ENCODE peak calls at places on chromosomes 12 and 14, in six cellular contexts. One of them, this sample, is unnamed.
A peak's percentile ranks its signal among the peaks of the same experiment; 100 is the strongest.

GRCh38 chr12:34335819-34336262 is 313.5 kb downstream of the ALG10 start:
- DNase-seq in GM12878: no peak
- DNase-seq in HepG2: no peak
- DNase-seq in Peyer's patch: no peak
- DNase-seq in ovary: no peak
- DNase-seq in IMR-90: no peak
- DNase-seq in this sample: no peak

GRCh38 chr14:100384819-100385813 is 62.0 kb downstream of the SLC25A47 start:
- DNase-seq in ovary: no peak
- DNase-seq in HepG2: peak; percentile 40
- DNase-seq in Peyer's patch: no peak
- DNase-seq in IMR-90: peak; percentile 81
- DNase-seq in GM12878: no peak
- DNase-seq in this sample: peak; percentile 65

GRCh38 chr14:55605793-55606192 is 25.8 kb downstream of the KTN1 start:
- DNase-seq in ovary: no peak
- DNase-seq in HepG2: peak; percentile 62
- DNase-seq in GM12878: no peak
- DNase-seq in IMR-90: no peak
- DNase-seq in Peyer's patch: no peak
- DNase-seq in this sample: no peak

GRCh38 chr12:88208661-88209060 is 66.6 kb downstream of the TMTC3 start:
- DNase-seq in HepG2: no peak
- DNase-seq in ovary: no peak
- DNase-seq in GM12878: no peak
- DNase-seq in IMR-90: no peak
- DNase-seq in Peyer's patch: no peak
- DNase-seq in this sample: no peak

GRCh38 chr12:32087301-32087700 is 19.3 kb upstream of the BICD1 start:
- DNase-seq in ovary: no peak
- DNase-seq in Peyer's patch: no peak
- DNase-seq in GM12878: no peak
- DNase-seq in HepG2: no peak
- DNase-seq in IMR-90: no peak
- DNase-seq in this sample: no peak

GRCh38 chr14:100856056-100856950 is 30.4 kb downstream of the MEG3 start:
- DNase-seq in ovary: peak; percentile 34
- DNase-seq in IMR-90: no peak
- DNase-seq in HepG2: no peak
- DNase-seq in GM12878: no peak
- DNase-seq in Peyer's patch: no peak
- DNase-seq in this sample: no peak

GRCh38 chr12:52573306-52573705 is 337 bp downstream of the KRT74 start:
- DNase-seq in Peyer's patch: no peak
- DNase-seq in ovary: no peak
- DNase-seq in IMR-90: no peak
- DNase-seq in HepG2: no peak
- DNase-seq in GM12878: no peak
- DNase-seq in this sample: no peak

GRCh38 chr12:48185181-48185919 is 1.9 kb downstream of the CCDC184 start:
- DNase-seq in IMR-90: no peak
- DNase-seq in GM12878: no peak
- DNase-seq in HepG2: no peak
- DNase-seq in Peyer's patch: no peak
- DNase-seq in ovary: no peak
- DNase-seq in this sample: no peak

GRCh38 chr12:109443794-109444193 is 33.3 kb downstream of the KCTD10 start:
- DNase-seq in Peyer's patch: no peak
- DNase-seq in GM12878: no peak
- DNase-seq in ovary: no peak
- DNase-seq in HepG2: no peak
- DNase-seq in IMR-90: no peak
- DNase-seq in this sample: no peak

GRCh38 chr14:74804219-74804825 is 41.2 kb downstream of the YLPM1 start:
- DNase-seq in Peyer's patch: no peak
- DNase-seq in HepG2: peak; percentile 26
- DNase-seq in GM12878: no peak
- DNase-seq in IMR-90: peak; percentile 70
- DNase-seq in ovary: peak; percentile 53
- DNase-seq in this sample: peak; percentile 37

GRCh38 chr12:132161796-132162507 is 17.7 kb downstream of the NOC4L start:
- DNase-seq in ovary: no peak
- DNase-seq in IMR-90: no peak
- DNase-seq in HepG2: no peak
- DNase-seq in Peyer's patch: no peak
- DNase-seq in GM12878: no peak
- DNase-seq in this sample: no peak

GRCh38 chr12:79782197-79782890 is 91.6 kb upstream of the PAWR start:
- DNase-seq in IMR-90: peak; percentile 72
- DNase-seq in ovary: no peak
- DNase-seq in Peyer's patch: no peak
- DNase-seq in HepG2: no peak
- DNase-seq in GM12878: no peak
- DNase-seq in this sample: no peak

GRCh38 chr14:80567905-80568512 is 356.7 kb upstream of the DIO2 start:
- DNase-seq in GM12878: no peak
- DNase-seq in ovary: no peak
- DNase-seq in Peyer's patch: no peak
- DNase-seq in IMR-90: peak; percentile 68
- DNase-seq in HepG2: no peak
- DNase-seq in this sample: peak; percentile 50

GRCh38 chr12:114918535-114919233 is 234.7 kb upstream of the TBX3 start:
- DNase-seq in ovary: no peak
- DNase-seq in GM12878: no peak
- DNase-seq in Peyer's patch: no peak
- DNase-seq in HepG2: peak; percentile 93
- DNase-seq in IMR-90: peak; percentile 72
- DNase-seq in this sample: peak; percentile 90

GRCh38 chr14:22551597-22551982 is 37.4 kb downstream of the DAD1 start:
- DNase-seq in Peyer's patch: no peak
- DNase-seq in ovary: no peak
- DNase-seq in GM12878: no peak
- DNase-seq in IMR-90: no peak
- DNase-seq in HepG2: no peak
- DNase-seq in this sample: no peak

GRCh38 chr14:50836515-50836914 is 5.6 kb upstream of the NIN start:
- DNase-seq in HepG2: no peak
- DNase-seq in ovary: no peak
- DNase-seq in GM12878: no peak
- DNase-seq in Peyer's patch: no peak
- DNase-seq in IMR-90: peak; percentile 68
- DNase-seq in this sample: no peak

GRCh38 chr12:43336962-43337555 is 214.9 kb downstream of the ADAMTS20 start:
- DNase-seq in IMR-90: peak; percentile 70
- DNase-seq in Peyer's patch: no peak
- DNase-seq in HepG2: no peak
- DNase-seq in ovary: no peak
- DNase-seq in GM12878: no peak
- DNase-seq in this sample: peak; percentile 7

GRCh38 chr12:38736821-38737220 is 168.6 kb downstream of the CPNE8 start:
- DNase-seq in GM12878: no peak
- DNase-seq in ovary: no peak
- DNase-seq in HepG2: no peak
- DNase-seq in IMR-90: no peak
- DNase-seq in Peyer's patch: no peak
- DNase-seq in this sample: no peak

GRCh38 chr12:6946033-6946919 is 2.5 kb downstream of the C12orf57 start:
- DNase-seq in GM12878: peak; percentile 80
- DNase-seq in IMR-90: no peak
- DNase-seq in HepG2: peak; percentile 96
- DNase-seq in Peyer's patch: peak; percentile 84
- DNase-seq in ovary: peak; percentile 68
- DNase-seq in this sample: peak; percentile 98

GRCh38 chr12:122870867-122871664 is 24.9 kb downstream of the VPS37B start:
- DNase-seq in IMR-90: peak; percentile 70
- DNase-seq in Peyer's patch: no peak
- DNase-seq in GM12878: no peak
- DNase-seq in HepG2: no peak
- DNase-seq in ovary: no peak
- DNase-seq in this sample: peak; percentile 53

DNA sequence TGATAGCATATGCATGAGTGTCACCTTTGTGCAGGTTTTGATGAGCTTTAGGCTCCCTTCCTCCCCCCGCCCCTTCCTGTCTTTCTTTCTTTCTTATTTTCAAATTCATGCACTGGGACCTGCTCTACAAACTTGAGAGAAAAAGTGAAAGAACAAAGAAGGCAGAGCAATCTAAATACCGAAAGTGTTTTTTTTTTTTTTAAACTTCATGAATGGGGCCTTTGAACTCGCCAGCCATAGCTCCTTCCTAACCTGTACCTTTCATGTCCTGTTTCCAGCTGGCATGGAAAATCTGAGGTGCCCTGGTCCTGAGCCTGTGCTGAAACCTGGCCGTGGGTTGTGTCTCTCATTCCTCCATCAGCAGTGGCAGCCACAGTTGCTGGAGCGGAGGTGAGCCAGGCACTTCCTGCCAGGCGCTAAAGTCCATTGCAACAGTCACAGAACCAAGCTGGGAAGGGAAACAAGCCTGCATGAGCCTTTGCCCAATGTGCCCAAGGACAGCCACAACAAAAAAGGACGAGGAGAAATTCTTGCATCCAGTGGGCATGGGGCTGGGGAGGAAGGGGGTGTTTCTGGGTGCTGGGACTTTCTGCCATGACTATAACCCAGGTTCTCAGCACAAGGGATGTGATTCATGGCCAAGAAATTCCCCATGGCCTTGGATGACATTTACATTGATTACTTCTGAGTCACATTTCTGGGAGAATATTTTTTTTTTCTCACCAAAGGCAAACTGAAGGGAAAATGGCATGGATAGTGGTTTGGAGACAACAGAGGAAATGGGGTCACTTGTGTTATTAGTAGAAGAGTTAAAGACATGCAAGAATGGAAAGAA is 102.7 kb downstream of the TMEM30B start:
- DNase-seq in IMR-90: peak; percentile 99
- DNase-seq in Peyer's patch: no peak
- DNase-seq in HepG2: peak; percentile 85
- DNase-seq in GM12878: no peak
- DNase-seq in ovary: no peak
- DNase-seq in this sample: peak; percentile 32
- H3K4me3 ChIP-seq in IMR-90: no peak overlapping the region
- H3K4me3 ChIP-seq in Peyer's patch: no peak overlapping the region
- H3K4me3 ChIP-seq in HepG2: peak overlapping the region; percentile 59
- H3K4me3 ChIP-seq in GM12878: no peak overlapping the region
- H3K4me3 ChIP-seq in ovary: no peak overlapping the region
- H3K4me3 ChIP-seq in this sample: no peak overlapping the region

DNA sequence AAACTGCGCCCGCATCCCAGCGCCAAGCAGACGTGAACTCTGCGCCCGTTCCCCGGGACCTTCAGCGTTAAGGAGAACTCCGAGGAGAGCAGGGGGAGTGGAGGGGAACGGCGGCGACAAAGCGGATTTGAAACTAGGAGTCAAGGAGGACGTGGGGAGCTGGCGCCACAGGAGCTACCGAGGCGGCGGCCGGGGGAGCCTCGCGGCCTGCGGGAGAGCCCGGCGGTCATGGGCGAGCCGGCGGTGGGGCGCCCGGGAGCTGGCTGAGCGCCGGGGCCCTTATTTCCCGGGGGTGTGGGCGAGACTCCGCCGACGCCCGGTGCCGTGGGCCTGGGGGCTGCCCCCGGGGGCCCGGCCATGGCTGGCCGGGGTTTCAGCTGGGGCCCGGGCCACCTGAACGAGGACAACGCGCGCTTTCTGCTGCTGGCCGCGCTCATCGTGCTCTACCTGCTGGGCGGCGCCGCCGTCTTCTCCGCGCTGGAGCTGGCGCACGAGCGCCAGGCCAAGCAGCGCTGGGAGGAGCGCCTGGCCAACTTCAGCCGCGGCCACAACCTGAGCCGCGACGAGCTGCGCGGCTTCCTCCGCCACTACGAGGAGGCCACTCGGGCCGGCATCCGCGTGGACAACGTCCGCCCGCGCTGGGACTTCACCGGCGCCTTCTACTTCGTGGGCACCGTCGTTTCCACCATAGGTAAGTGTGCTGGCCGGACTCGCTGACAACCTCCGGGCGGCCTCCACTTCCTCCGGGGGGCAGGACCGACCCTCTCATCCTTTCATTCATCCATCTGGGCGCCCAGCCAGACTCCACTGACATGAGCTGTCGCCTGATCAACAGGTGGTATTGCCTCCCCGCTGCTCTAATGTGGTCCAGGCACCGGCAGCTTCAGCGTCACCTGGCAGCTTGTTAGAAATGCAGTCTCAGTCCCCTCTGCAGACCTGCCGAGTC is at the start of gene KCNK13:
- DNase-seq in Peyer's patch: no peak
- DNase-seq in ovary: no peak
- DNase-seq in HepG2: no peak
- DNase-seq in GM12878: no peak
- DNase-seq in IMR-90: no peak
- DNase-seq in this sample: peak; percentile 15
- H3K27me3 ChIP-seq in Peyer's patch: peaks cover 19% of the 10 kb centered on the region
- H3K27me3 ChIP-seq in ovary: no peaks in the 10 kb centered on the region
- H3K27me3 ChIP-seq in HepG2: peaks cover 3% of the 10 kb centered on the region
- H3K27me3 ChIP-seq in GM12878: peaks cover 19% of the 10 kb centered on the region
- H3K27me3 ChIP-seq in IMR-90: peaks cover 60% of the 10 kb centered on the region
- H3K27me3 ChIP-seq in this sample: peaks cover 38% of the 10 kb centered on the region

DNA sequence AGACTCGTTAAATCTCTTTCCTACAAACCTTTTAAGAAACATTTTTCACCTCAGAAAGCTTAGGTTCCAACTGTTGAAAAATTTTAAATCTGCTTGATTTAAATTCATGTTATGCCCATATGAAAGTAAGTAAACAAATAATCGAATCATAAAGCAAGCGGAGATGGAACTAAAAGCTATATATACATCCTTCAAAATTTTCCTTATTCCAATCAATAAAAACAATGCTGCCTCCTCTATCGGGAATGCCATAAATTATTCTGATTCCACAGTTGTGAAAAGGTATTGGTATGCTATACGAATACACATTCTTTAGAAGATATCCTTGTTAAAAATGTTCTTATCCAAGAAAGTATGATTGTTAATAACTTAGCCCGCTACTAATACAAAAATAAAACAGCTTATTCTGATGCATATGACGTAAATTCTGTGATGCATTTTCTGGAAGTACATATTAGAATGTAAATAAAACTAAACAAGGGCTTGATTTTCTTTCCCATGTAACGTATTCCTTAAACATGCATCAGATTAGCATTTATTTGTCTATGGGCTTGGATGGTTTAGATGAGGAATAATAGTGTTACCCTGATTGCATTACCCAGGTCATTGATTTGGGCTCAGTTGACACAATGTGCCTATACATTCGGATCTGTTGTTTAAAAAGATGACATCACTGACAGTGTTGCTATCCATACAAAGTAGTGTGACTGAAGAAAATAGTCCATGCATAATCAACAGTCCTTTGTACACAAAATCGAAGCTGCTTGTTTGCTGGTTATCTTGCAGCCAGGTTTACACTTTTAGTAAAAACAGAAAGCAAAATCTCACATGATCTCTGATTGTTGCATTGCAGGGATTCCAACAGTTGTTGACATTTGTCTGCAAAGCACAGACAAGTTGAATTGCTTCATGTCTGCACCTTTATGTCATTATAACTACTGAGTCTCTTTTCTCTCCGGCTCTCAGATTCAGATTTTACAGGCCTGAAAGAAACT is 656 bp upstream of the DTD2 start:
- DNase-seq in GM12878: no peak
- DNase-seq in IMR-90: no peak
- DNase-seq in Peyer's patch: no peak
- DNase-seq in HepG2: peak; percentile 93
- DNase-seq in ovary: no peak
- DNase-seq in this sample: peak; percentile 8
- H3K4me3 ChIP-seq in GM12878: peak overlapping the region; percentile 57
- H3K4me3 ChIP-seq in IMR-90: no peak overlapping the region
- H3K4me3 ChIP-seq in Peyer's patch: peak overlapping the region; percentile 77
- H3K4me3 ChIP-seq in HepG2: peak overlapping the region; percentile 88
- H3K4me3 ChIP-seq in ovary: peak overlapping the region; percentile 85
- H3K4me3 ChIP-seq in this sample: peak overlapping the region; percentile 32

GRCh38 chr12:67748761-67749075 is 100.2 kb downstream of the DYRK2 start:
- DNase-seq in GM12878: no peak
- DNase-seq in IMR-90: peak; percentile 33
- DNase-seq in ovary: no peak
- DNase-seq in Peyer's patch: no peak
- DNase-seq in HepG2: no peak
- DNase-seq in this sample: peak; percentile 94
- H3K27me3 ChIP-seq in GM12878: no peaks in the 10 kb centered on the region
- H3K27me3 ChIP-seq in IMR-90: no peaks in the 10 kb centered on the region
- H3K27me3 ChIP-seq in ovary: no peaks in the 10 kb centered on the region
- H3K27me3 ChIP-seq in Peyer's patch: no peaks in the 10 kb centered on the region
- H3K27me3 ChIP-seq in HepG2: no peaks in the 10 kb centered on the region
- H3K27me3 ChIP-seq in this sample: no peaks in the 10 kb centered on the region